ENCODE peak calls at places on chromosome 14, in four cellular contexts. I is tibial nerve, T is AG04450, X is psoas muscle. F is an unnamed sample.

GRCh38 chr14:95460647-95461478 is 55.6 kb downstream of the SYNE3 start:
- DNase-seq in I (no peak), T (peak; percentile 55), X (no peak), F (no peak)

GRCh38 chr14:23114669-23115491 is 4.2 kb downstream of the CEBPE start:
- DNase-seq in I (no peak), T (peak; percentile 89), X (peak; percentile 66), F (no peak)

GRCh38 chr14:39015360-39015961 is 87.6 kb downstream of the SEC23A start:
- DNase-seq in I (no peak), T (no peak), X (no peak), F (no peak)

GRCh38 chr14:64289571-64289970 is 4.6 kb downstream of the ESR2 start:
- DNase-seq in I (no peak), T (no peak), X (no peak), F (no peak)

GRCh38 chr14:76329951-76330350 is 46.0 kb upstream of the ESRRB start:
- DNase-seq in I (no peak), T (no peak), X (no peak), F (no peak)

GRCh38 chr14:30603402-30603801 is 18.7 kb upstream of the SCFD1 start:
- DNase-seq in I (no peak), T (no peak), X (no peak), F (no peak)

GRCh38 chr14:27096091-27096490 is 498.3 kb upstream of the NOVA1 start:
- DNase-seq in I (no peak), T (no peak), X (no peak), F (no peak)

GRCh38 chr14:70780396-70781075 is 28.8 kb downstream of the MAP3K9 start:
- DNase-seq in I (no peak), T (no peak), X (no peak), F (no peak)

GRCh38 chr14:104144453-104144790 is 6.0 kb downstream of the KIF26A start:
- DNase-seq in I (no peak), T (no peak), X (no peak), F (no peak)

GRCh38 chr14:80491131-80491530 is 279.8 kb upstream of the DIO2 start:
- DNase-seq in I (peak; percentile 43), T (no peak), X (peak; percentile 78), F (no peak)

GRCh38 chr14:59202031-59202430 is 13.6 kb downstream of the DAAM1 start:
- DNase-seq in I (no peak), T (no peak), X (no peak), F (no peak)

GRCh38 chr14:98176910-98177309 is 1095.1 kb downstream of the BCL11B start:
- DNase-seq in I (no peak), T (no peak), X (no peak), F (no peak)

GRCh38 chr14:94680498-94681288 is 68.5 kb downstream of the SERPINA3 start:
- DNase-seq in I (no peak), T (no peak), X (no peak), F (no peak)

GRCh38 chr14:93184391-93185332 is at the start of the genes LYSET and MOAP1:
- DNase-seq in I (peak; percentile 68), T (peak; percentile 36), X (peak; percentile 94), F (peak; percentile 88)

GRCh38 chr14:69460093-69460701 is 24.3 kb upstream of the PLEKHD1 start:
- DNase-seq in I (peak; percentile 44), T (peak; percentile 80), X (peak; percentile 67), F (peak; percentile 20)

GRCh38 chr14:79576434-79576833 is 634.9 kb downstream of the DIO2 start:
- DNase-seq in I (no peak), T (peak; percentile 18), X (no peak), F (no peak)

GRCh38 chr14:55052259-55052930 is 948 bp downstream of the MAPK1IP1L start:
- DNase-seq in I (no peak), T (no peak), X (no peak), F (no peak)

GRCh38 chr14:70714055-70714550 is 72.4 kb downstream of the TTC9 start:
- DNase-seq in I (peak; percentile 48), T (peak; percentile 7), X (no peak), F (peak; percentile 31)

GRCh38 chr14:74841230-74842207 is 34.4 kb downstream of the PROX2 start:
- DNase-seq in I (no peak), T (no peak), X (no peak), F (no peak)

GRCh38 chr14:20477211-20477876 is 8.1 kb downstream of the PNP start:
- DNase-seq in I (no peak), T (no peak), X (no peak), F (peak; percentile 31)

GRCh38 chr14:104444159-104445030 is 135.2 kb upstream of the C14orf180 start:
- DNase-seq in I (no peak), T (no peak), X (no peak), F (no peak)

GRCh38 chr14:79992799-79993198 is 218.5 kb downstream of the DIO2 start:
- DNase-seq in I (no peak), T (no peak), X (no peak), F (no peak)

GRCh38 chr14:81269100-81269978 is 48.6 kb upstream of the GTF2A1 start:
- DNase-seq in I (peak; percentile 82), T (peak; percentile 39), X (no peak), F (no peak)

GRCh38 chr14:78978896-78979295 is 808.7 kb downstream of the NRXN3 start:
- DNase-seq in I (no peak), T (no peak), X (no peak), F (no peak)

GRCh38 chr14:68952544-68953535 is 26.3 kb downstream of the ACTN1 start:
- DNase-seq in I (peak; percentile 53), T (peak; percentile 86), X (no peak), F (no peak)

GRCh38 chr14:89504602-89505320 is 87.7 kb upstream of the FOXN3 start:
- DNase-seq in I (no peak), T (no peak), X (no peak), F (no peak)

GRCh38 chr14:102853703-102854396 is 68.6 kb upstream of the AMN start:
- DNase-seq in I (no peak), T (no peak), X (no peak), F (no peak)

GRCh38 chr14:102849522-102850379 is 72.5 kb downstream of the TRAF3 start:
- DNase-seq in I (no peak), T (no peak), X (no peak), F (no peak)

GRCh38 chr14:102854397-102854703 is 68.1 kb upstream of the AMN start:
- DNase-seq in I (no peak), T (no peak), X (no peak), F (no peak)

DNA sequence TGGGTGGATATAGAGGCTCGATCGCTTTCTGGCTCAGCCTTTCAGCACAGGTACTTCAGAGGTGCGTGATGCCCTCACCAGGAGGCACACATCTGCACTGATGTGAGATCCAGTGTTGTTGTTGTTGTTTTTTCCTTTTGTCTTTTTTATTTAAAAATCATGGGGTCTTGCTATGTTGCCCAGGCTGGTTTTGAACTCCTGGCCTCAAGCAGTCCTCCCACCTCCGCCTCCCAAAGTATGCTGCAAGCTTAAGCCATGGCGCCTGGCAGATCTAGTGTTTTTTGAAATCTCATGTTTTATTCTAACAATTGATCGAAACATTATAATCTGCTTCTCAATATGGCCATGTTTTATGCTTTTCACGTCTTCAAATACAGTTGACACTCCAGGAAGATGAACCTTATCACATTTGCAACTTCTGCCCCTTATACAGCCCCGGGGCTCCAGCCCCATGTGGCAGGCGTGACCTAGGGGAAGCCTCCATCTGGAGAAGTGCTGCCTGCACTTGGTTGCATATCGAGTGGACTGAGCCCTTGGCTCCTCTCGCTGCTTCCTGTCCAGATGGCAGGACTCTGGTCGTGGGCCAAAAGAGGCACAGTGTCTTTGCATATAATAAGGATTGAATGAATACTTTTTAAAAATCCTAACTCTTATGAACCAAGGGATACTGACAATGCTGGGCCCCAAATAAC is 71.7 kb downstream of the TRAF3 start:
- DNase-seq in I (peak; percentile 39), T (no peak), X (peak; percentile 61), F (no peak)
- H3K27ac ChIP-seq in I (no peak overlapping the region), T (peak overlapping the region; percentile 59), X (no peak overlapping the region), F (no peak overlapping the region)

GRCh38 chr14:101815994-101816393 is 54.5 kb downstream of the PPP2R5C start:
- DNase-seq in I (no peak), T (no peak), X (no peak), F (no peak)
- H3K27ac ChIP-seq in I (no peak overlapping the region), T (no peak overlapping the region), X (no peak overlapping the region), F (peak overlapping the region; percentile 66)

GRCh38 chr14:90575336-90575735 is 178.5 kb downstream of the CALM1 start:
- DNase-seq in I (no peak), T (no peak), X (peak; percentile 28), F (no peak)
- H3K27ac ChIP-seq in I (no peak overlapping the region), T (no peak overlapping the region), X (peak overlapping the region; percentile 18), F (no peak overlapping the region)

GRCh38 chr14:72053662-72054061 is 121.4 kb downstream of the RGS6 start:
- DNase-seq in I (no peak), T (no peak), X (no peak), F (no peak)
- H3K27ac ChIP-seq in I (no peak overlapping the region), T (no peak overlapping the region), X (no peak overlapping the region), F (no peak overlapping the region)